ENCODE peak calls at places on chromosomes 5 and 9, in six cellular contexts. K, F, C, V, I and N are unnamed samples.

GRCh38 chr9:131856105-131856504 is 116.2 kb upstream of the RAPGEF1 start:
- DNase-seq in K (no peak), C (no peak), F (no peak), V (no peak), I (no peak), N (no peak)

GRCh38 chr9:98333703-98334582 is 78.5 kb upstream of the TBC1D2 start:
- DNase-seq in I (no peak), K (no peak), F (peak), C (peak), V (no peak), N (no peak)

GRCh38 chr5:19988447-19988846 is 447 bp upstream of the CDH18 start:
- DNase-seq in I (no peak), K (no peak), F (peak), C (no peak), V (no peak), N (no peak)

GRCh38 chr9:121275781-121276658 is 8.1 kb downstream of the GSN start:
- DNase-seq in I (no peak), C (no peak), K (no peak), F (no peak), V (no peak), N (no peak)

GRCh38 chr5:168209987-168210386 is 81.5 kb upstream of the WWC1 start:
- DNase-seq in I (no peak), F (no peak), V (no peak), C (no peak), K (no peak), N (no peak)

GRCh38 chr5:170971-171800 is 20.1 kb upstream of the LRRC14B start:
- DNase-seq in K (no peak), C (no peak), I (peak), V (no peak), F (no peak), N (no peak)

GRCh38 chr9:99303177-99303576 is 81.1 kb downstream of the SEC61B start:
- DNase-seq in I (no peak), C (peak), V (no peak), K (no peak), F (no peak), N (no peak)

GRCh38 chr9:110016340-110016739 is 191.6 kb downstream of the C9orf152 start:
- DNase-seq in K (no peak), C (peak), F (peak), I (no peak), V (no peak), N (no peak)

GRCh38 chr5:159459132-159459627 is 128.9 kb upstream of the IL12B start:
- DNase-seq in F (no peak), C (no peak), I (no peak), V (no peak), K (no peak), N (no peak)

GRCh38 chr5:56479701-56480304 is 246.7 kb upstream of the ANKRD55 start:
- DNase-seq in K (no peak), C (no peak), I (no peak), F (no peak), V (no peak), N (no peak)

GRCh38 chr9:130873966-130874365 is 22.6 kb downstream of the QRFP start:
- DNase-seq in V (no peak), C (no peak), K (no peak), I (no peak), F (no peak), N (no peak)

GRCh38 chr5:177035982-177036381 is 13.5 kb downstream of the ZNF346 start:
- DNase-seq in C (no peak), K (no peak), F (peak), V (no peak), I (no peak), N (no peak)

GRCh38 chr9:137814436-137814835 is 63.1 kb upstream of the CACNA1B start:
- DNase-seq in I (no peak), K (no peak), V (no peak), C (no peak), F (no peak), N (no peak)

GRCh38 chr5:72280655-72281069 is 39.4 kb downstream of the MRPS27 start:
- DNase-seq in V (no peak), C (peak), I (no peak), K (no peak), F (peak), N (peak)

GRCh38 chr9:90925581-90926257 is 124.1 kb downstream of the SYK start:
- DNase-seq in K (no peak), C (peak), V (no peak), F (peak), I (no peak), N (no peak)

GRCh38 chr9:111842313-111842712 is 47.6 kb upstream of the SHOC1 start:
- DNase-seq in C (no peak), K (no peak), F (no peak), I (no peak), V (no peak), N (no peak)

GRCh38 chr9:76215066-76215465 is 179.2 kb downstream of the RFK start:
- DNase-seq in I (no peak), K (no peak), F (peak), C (peak), V (no peak), N (no peak)

GRCh38 chr5:23466401-23466886 is 41.0 kb upstream of the PRDM9 start:
- DNase-seq in I (no peak), C (no peak), V (peak), K (no peak), F (no peak), N (no peak)

GRCh38 chr9:115746496-115746895 is 407.1 kb upstream of the PAPPA start:
- DNase-seq in I (no peak), K (no peak), C (no peak), F (peak), V (no peak), N (no peak)

GRCh38 chr9:37017546-37017945 is 16.5 kb downstream of the PAX5 start:
- DNase-seq in C (no peak), F (no peak), V (no peak), I (no peak), K (no peak), N (no peak)

GRCh38 chr9:29349050-29349449 is 1775.8 kb upstream of the C9orf72 start:
- DNase-seq in C (no peak), V (no peak), F (no peak), K (no peak), I (no peak), N (no peak)

GRCh38 chr9:27765931-27766835 is 192.9 kb upstream of the C9orf72 start:
- DNase-seq in K (no peak), F (no peak), I (no peak), V (no peak), C (no peak), N (no peak)

GRCh38 chr5:95081500-95082355 is 203.2 kb downstream of the MCTP1 start:
- DNase-seq in V (no peak), K (no peak), I (no peak), F (peak), C (peak), N (peak)

GRCh38 chr5:124859027-124859426 is 112.6 kb upstream of the ZNF608 start:
- DNase-seq in F (peak), K (no peak), V (no peak), I (no peak), C (no peak), N (no peak)

GRCh38 chr9:72524820-72525539 is 3.6 kb downstream of the TMC1 start:
- DNase-seq in F (peak), V (no peak), C (peak), K (peak), I (no peak), N (no peak)

GRCh38 chr5:108884736-108885135 is 137.0 kb downstream of the FER start:
- DNase-seq in F (peak), I (no peak), K (no peak), V (no peak), C (peak), N (no peak)

GRCh38 chr5:122306461-122306860 is 5.6 kb upstream of the SNCAIP start:
- DNase-seq in I (no peak), V (no peak), F (no peak), C (no peak), K (no peak), N (no peak)

GRCh38 chr5:58794875-58795274 is 212.0 kb downstream of the RAB3C start:
- DNase-seq in K (peak), F (peak), V (no peak), I (no peak), C (peak), N (no peak)